ENCODE peak calls at places on chromosomes 7 and 10, in ten cellular contexts. D is stimulated activated CD8-positive, alpha-beta memory T cell treated with anti-CD3 and anti-CD28 coated beads, Interleukin-2, amount 100 ng/mL, for 48 hours; B is kidney tubule cell; Q is GF-D8; K is AG08396; O is psoas muscle; P is mucosa of descending colon; N is HEK293T; E is Calu3; Y is NCI-H1694. H is an unnamed sample.

GRCh38 chr10:132463333-132464255 is 66.6 kb downstream of the PWWP2B start:
- DNase-seq in D (no peak), B (no peak), Q (no peak), K (peak; percentile 65), O (peak; percentile 64), P (no peak), N (no peak), E (no peak), Y (no peak), H (no peak)

GRCh38 chr10:78214931-78215330 is 181.3 kb downstream of the RPS24 start:
- DNase-seq in D (no peak), B (no peak), Q (peak; percentile 12), K (no peak), O (no peak), P (no peak), N (no peak), E (no peak), Y (no peak), H (no peak)

GRCh38 chr7:29102554-29103151 is 43.7 kb downstream of the CPVL start:
- DNase-seq in D (peak; percentile 3), B (peak; percentile 53), Q (no peak), K (peak; percentile 30), O (peak; percentile 78), P (peak; percentile 77), N (peak; percentile 59), E (peak; percentile 84), Y (peak; percentile 64), H (peak; percentile 49)

GRCh38 chr7:66627151-66627681 is 1.5 kb upstream of the KCTD7 start:
- DNase-seq in D (no peak), B (no peak), Q (no peak), K (no peak), O (no peak), P (no peak), N (no peak), E (no peak), Y (no peak), H (peak; percentile 24)

GRCh38 chr10:34826221-34826620 is 11.1 kb upstream of the PARD3 start:
- DNase-seq in D (no peak), B (no peak), Q (no peak), K (no peak), O (no peak), P (no peak), N (peak; percentile 26), E (no peak), Y (no peak), H (no peak)

GRCh38 chr7:94898340-94898739 is 9.1 kb upstream of the PPP1R9A start:
- DNase-seq in D (no peak), B (no peak), Q (no peak), K (no peak), O (no peak), P (no peak), N (no peak), E (no peak), Y (no peak), H (no peak)

GRCh38 chr10:107442035-107442505 is 277.6 kb upstream of the SORCS1 start:
- DNase-seq in D (no peak), B (peak; percentile 75), Q (no peak), K (peak; percentile 14), O (no peak), P (no peak), N (no peak), E (no peak), Y (no peak), H (peak; percentile 63)

GRCh38 chr7:134514663-134515062 is 12.7 kb upstream of the AKR1B10 start:
- DNase-seq in D (no peak), B (peak; percentile 82), Q (peak; percentile 17), K (peak; percentile 64), O (no peak), P (peak; percentile 72), N (peak; percentile 83), E (peak; percentile 66), Y (peak; percentile 86), H (peak; percentile 69)

GRCh38 chr10:110447886-110448285 is 49.8 kb upstream of the DUSP5 start:
- DNase-seq in D (no peak), B (no peak), Q (no peak), K (no peak), O (no peak), P (no peak), N (no peak), E (no peak), Y (no peak), H (no peak)

GRCh38 chr10:123743441-123744225 is 77.5 kb downstream of the GPR26 start:
- DNase-seq in D (no peak), B (peak; percentile 33), Q (no peak), K (no peak), O (no peak), P (no peak), N (no peak), E (no peak), Y (no peak), H (peak; percentile 50)

GRCh38 chr7:87413951-87414381 is 61.5 kb downstream of the ABCB4 start:
- DNase-seq in D (no peak), B (peak; percentile 62), Q (no peak), K (peak; percentile 29), O (peak; percentile 53), P (peak; percentile 3), N (no peak), E (no peak), Y (no peak), H (peak; percentile 54)

GRCh38 chr10:77041636-77042258 is 595.9 kb downstream of the KCNMA1 start:
- DNase-seq in D (no peak), B (no peak), Q (peak; percentile 51), K (no peak), O (no peak), P (peak; percentile 10), N (no peak), E (no peak), Y (no peak), H (no peak)

H was measured in AG08395.